ENCODE peak calls at places on chromosomes 5 and 9, in eight cellular contexts. One of them, this sample, is unnamed. For H3K27me3, the result is how much of the 10 kb centered on the place peaks cover.

GRCh38 chr9:78997296-78997695 is 574.5 kb upstream of the TLE4 start:
- DNase-seq in WERI-Rb-1: no peak
- DNase-seq in Peyer's patch: no peak
- DNase-seq in left ventricle myocardium inferior: no peak
- DNase-seq in uterus: no peak
- DNase-seq in fibroblast of lung: no peak
- DNase-seq in pancreas: no peak
- DNase-seq in PC-3: no peak
- DNase-seq in this sample: no peak

GRCh38 chr9:13264788-13265187 is 14.7 kb downstream of the MPDZ start:
- DNase-seq in WERI-Rb-1: no peak
- DNase-seq in Peyer's patch: no peak
- DNase-seq in left ventricle myocardium inferior: no peak
- DNase-seq in uterus: no peak
- DNase-seq in fibroblast of lung: no peak
- DNase-seq in pancreas: no peak
- DNase-seq in PC-3: no peak
- DNase-seq in this sample: no peak

GRCh38 chr9:31519011-31519410 is 865.4 kb upstream of the ACO1 start:
- DNase-seq in WERI-Rb-1: peak
- DNase-seq in Peyer's patch: no peak
- DNase-seq in left ventricle myocardium inferior: no peak
- DNase-seq in uterus: no peak
- DNase-seq in fibroblast of lung: no peak
- DNase-seq in pancreas: no peak
- DNase-seq in PC-3: no peak
- DNase-seq in this sample: no peak

GRCh38 chr5:161138751-161139455 is 286.9 kb upstream of the ATP10B start:
- DNase-seq in WERI-Rb-1: no peak
- DNase-seq in Peyer's patch: no peak
- DNase-seq in left ventricle myocardium inferior: no peak
- DNase-seq in uterus: no peak
- DNase-seq in fibroblast of lung: no peak
- DNase-seq in pancreas: no peak
- DNase-seq in PC-3: no peak
- DNase-seq in this sample: no peak

GRCh38 chr5:126693806-126694205 is 83.1 kb upstream of the LMNB1 start:
- DNase-seq in WERI-Rb-1: no peak
- DNase-seq in Peyer's patch: no peak
- DNase-seq in left ventricle myocardium inferior: no peak
- DNase-seq in uterus: no peak
- DNase-seq in fibroblast of lung: no peak
- DNase-seq in pancreas: no peak
- DNase-seq in PC-3: no peak
- DNase-seq in this sample: no peak

GRCh38 chr9:133702798-133703570 is 35.2 kb downstream of the SARDH start:
- DNase-seq in WERI-Rb-1: no peak
- DNase-seq in Peyer's patch: peak
- DNase-seq in left ventricle myocardium inferior: no peak
- DNase-seq in uterus: peak
- DNase-seq in fibroblast of lung: no peak
- DNase-seq in pancreas: no peak
- DNase-seq in PC-3: no peak
- DNase-seq in this sample: peak

GRCh38 chr9:127539259-127539981 is 72.7 kb upstream of the STXBP1 start:
- DNase-seq in WERI-Rb-1: no peak
- DNase-seq in Peyer's patch: no peak
- DNase-seq in left ventricle myocardium inferior: no peak
- DNase-seq in uterus: no peak
- DNase-seq in fibroblast of lung: peak
- DNase-seq in pancreas: no peak
- DNase-seq in PC-3: no peak
- DNase-seq in this sample: peak

GRCh38 chr5:79436821-79437220 is 77.1 kb downstream of the HOMER1 start:
- DNase-seq in WERI-Rb-1: no peak
- DNase-seq in Peyer's patch: no peak
- DNase-seq in left ventricle myocardium inferior: no peak
- DNase-seq in uterus: no peak
- DNase-seq in fibroblast of lung: peak
- DNase-seq in pancreas: no peak
- DNase-seq in PC-3: no peak
- DNase-seq in this sample: no peak

GRCh38 chr9:76717611-76718010 is 46.6 kb upstream of the PCA3 start:
- DNase-seq in WERI-Rb-1: no peak
- DNase-seq in Peyer's patch: no peak
- DNase-seq in left ventricle myocardium inferior: no peak
- DNase-seq in uterus: no peak
- DNase-seq in fibroblast of lung: no peak
- DNase-seq in pancreas: no peak
- DNase-seq in PC-3: no peak
- DNase-seq in this sample: no peak

DNA sequence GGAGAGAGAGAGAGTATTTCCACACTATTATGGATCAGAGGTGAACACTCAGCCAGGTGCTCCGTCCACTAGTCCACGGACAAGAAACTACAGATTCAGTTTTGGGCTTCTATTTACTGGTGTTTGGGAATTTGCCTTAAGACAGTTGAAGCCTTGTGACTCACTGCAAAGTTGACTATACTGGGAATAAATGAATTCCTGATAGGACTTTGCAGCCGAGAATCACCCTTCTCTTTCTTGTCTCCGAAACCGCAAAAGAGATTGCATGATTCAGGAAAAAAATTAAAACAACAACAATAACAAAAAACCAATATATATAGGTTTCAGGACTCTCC is 701 bp downstream of the TMEM171 start:
- DNase-seq in WERI-Rb-1: no peak
- DNase-seq in Peyer's patch: no peak
- DNase-seq in left ventricle myocardium inferior: no peak
- DNase-seq in uterus: no peak
- DNase-seq in fibroblast of lung: no peak
- DNase-seq in pancreas: no peak
- DNase-seq in PC-3: peak
- DNase-seq in this sample: no peak
- H3K4me3 ChIP-seq in WERI-Rb-1: peak
- H3K4me3 ChIP-seq in Peyer's patch: peak
- H3K4me3 ChIP-seq in left ventricle myocardium inferior: peak
- H3K4me3 ChIP-seq in uterus: no peak
- H3K4me3 ChIP-seq in fibroblast of lung: peak
- H3K4me3 ChIP-seq in pancreas: peak
- H3K4me3 ChIP-seq in PC-3: peak
- H3K4me3 ChIP-seq in this sample: no peak

DNA sequence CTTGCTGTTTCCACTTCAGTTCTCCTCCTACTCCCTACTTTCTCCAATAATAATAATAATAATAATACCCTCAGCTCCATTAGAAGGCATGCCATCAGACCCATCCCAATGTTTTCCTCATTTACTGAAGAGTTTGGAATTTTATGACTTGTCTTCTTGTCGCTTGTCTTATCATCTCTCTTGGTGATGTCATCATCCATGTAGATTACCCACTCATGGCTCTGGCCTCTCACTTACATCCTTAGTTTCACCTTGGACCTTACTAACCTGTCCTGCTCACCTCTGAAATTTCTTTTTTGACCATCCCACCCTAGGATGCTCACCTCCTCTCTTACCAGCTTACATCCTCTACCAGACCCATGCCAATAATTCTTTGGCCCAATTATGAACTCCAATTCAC is 329.3 kb downstream of the ACTL7B start:
- DNase-seq in WERI-Rb-1: no peak
- DNase-seq in Peyer's patch: no peak
- DNase-seq in left ventricle myocardium inferior: no peak
- DNase-seq in uterus: no peak
- DNase-seq in fibroblast of lung: no peak
- DNase-seq in pancreas: no peak
- DNase-seq in PC-3: no peak
- DNase-seq in this sample: no peak
- H3K27ac ChIP-seq in WERI-Rb-1: no peak
- H3K27ac ChIP-seq in Peyer's patch: no peak
- H3K27ac ChIP-seq in left ventricle myocardium inferior: no peak
- H3K27ac ChIP-seq in uterus: no peak
- H3K27ac ChIP-seq in fibroblast of lung: no peak
- H3K27ac ChIP-seq in pancreas: no peak
- H3K27ac ChIP-seq in PC-3: no peak
- H3K27ac ChIP-seq in this sample: no peak

GRCh38 chr5:135066781-135067430 is 32.9 kb upstream of the PITX1 start:
- DNase-seq in WERI-Rb-1: no peak
- DNase-seq in Peyer's patch: peak
- DNase-seq in left ventricle myocardium inferior: no peak
- DNase-seq in uterus: no peak
- DNase-seq in fibroblast of lung: no peak
- DNase-seq in pancreas: no peak
- DNase-seq in PC-3: no peak
- DNase-seq in this sample: peak
- H3K27me3 ChIP-seq in WERI-Rb-1: under half
- H3K27me3 ChIP-seq in Peyer's patch: under half
- H3K27me3 ChIP-seq in left ventricle myocardium inferior: half or more
- H3K27me3 ChIP-seq in uterus: under half
- H3K27me3 ChIP-seq in fibroblast of lung: under half
- H3K27me3 ChIP-seq in pancreas: under half
- H3K27me3 ChIP-seq in PC-3: under half
- H3K27me3 ChIP-seq in this sample: under half

GRCh38 chr9:35338561-35339274 is 151.2 kb upstream of the RUSC2 start:
- DNase-seq in WERI-Rb-1: no peak
- DNase-seq in Peyer's patch: no peak
- DNase-seq in left ventricle myocardium inferior: no peak
- DNase-seq in uterus: no peak
- DNase-seq in fibroblast of lung: no peak
- DNase-seq in pancreas: no peak
- DNase-seq in PC-3: no peak
- DNase-seq in this sample: no peak

GRCh38 chr9:35340046-35340445 is 149.9 kb upstream of the RUSC2 start:
- DNase-seq in WERI-Rb-1: no peak
- DNase-seq in Peyer's patch: no peak
- DNase-seq in left ventricle myocardium inferior: no peak
- DNase-seq in uterus: no peak
- DNase-seq in fibroblast of lung: no peak
- DNase-seq in pancreas: no peak
- DNase-seq in PC-3: no peak
- DNase-seq in this sample: no peak

GRCh38 chr9:35342221-35342620 is 147.7 kb upstream of the RUSC2 start:
- DNase-seq in WERI-Rb-1: no peak
- DNase-seq in Peyer's patch: no peak
- DNase-seq in left ventricle myocardium inferior: no peak
- DNase-seq in uterus: no peak
- DNase-seq in fibroblast of lung: peak
- DNase-seq in pancreas: no peak
- DNase-seq in PC-3: no peak
- DNase-seq in this sample: no peak

GRCh38 chr9:35341585-35341984 is 148.3 kb upstream of the RUSC2 start:
- DNase-seq in WERI-Rb-1: no peak
- DNase-seq in Peyer's patch: no peak
- DNase-seq in left ventricle myocardium inferior: peak
- DNase-seq in uterus: peak
- DNase-seq in fibroblast of lung: peak
- DNase-seq in pancreas: peak
- DNase-seq in PC-3: no peak
- DNase-seq in this sample: peak

GRCh38 chr9:35341021-35341420 is 148.9 kb upstream of the RUSC2 start:
- DNase-seq in WERI-Rb-1: no peak
- DNase-seq in Peyer's patch: no peak
- DNase-seq in left ventricle myocardium inferior: no peak
- DNase-seq in uterus: no peak
- DNase-seq in fibroblast of lung: no peak
- DNase-seq in pancreas: no peak
- DNase-seq in PC-3: no peak
- DNase-seq in this sample: no peak
- H3K4me3 ChIP-seq in WERI-Rb-1: no peak
- H3K4me3 ChIP-seq in Peyer's patch: no peak
- H3K4me3 ChIP-seq in left ventricle myocardium inferior: peak
- H3K4me3 ChIP-seq in uterus: no peak
- H3K4me3 ChIP-seq in fibroblast of lung: no peak
- H3K4me3 ChIP-seq in pancreas: no peak
- H3K4me3 ChIP-seq in PC-3: no peak
- H3K4me3 ChIP-seq in this sample: no peak

DNA sequence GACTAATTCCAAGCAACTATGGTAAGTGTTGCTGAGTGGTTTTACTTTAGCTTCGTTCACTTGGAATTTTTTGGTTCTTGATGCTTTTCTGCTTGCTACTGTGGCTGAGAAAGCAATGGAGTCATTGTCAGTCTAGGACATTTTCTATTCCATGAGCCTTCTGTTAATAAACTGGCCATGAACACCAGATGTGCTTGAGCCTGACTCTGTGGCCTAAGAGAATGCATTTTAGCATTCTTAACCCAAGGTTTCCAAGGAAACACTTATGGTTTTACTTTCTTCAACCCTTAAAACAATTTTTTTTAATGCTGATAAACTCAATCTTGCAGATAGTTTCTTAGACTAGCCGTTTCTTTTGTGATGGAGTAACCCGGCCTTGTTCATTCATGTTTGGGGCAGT is 42.3 kb downstream of the OSTF1 start:
- DNase-seq in WERI-Rb-1: no peak
- DNase-seq in Peyer's patch: no peak
- DNase-seq in left ventricle myocardium inferior: no peak
- DNase-seq in uterus: no peak
- DNase-seq in fibroblast of lung: peak
- DNase-seq in pancreas: no peak
- DNase-seq in PC-3: no peak
- DNase-seq in this sample: no peak
- H3K27ac ChIP-seq in WERI-Rb-1: no peak
- H3K27ac ChIP-seq in Peyer's patch: no peak
- H3K27ac ChIP-seq in left ventricle myocardium inferior: no peak
- H3K27ac ChIP-seq in uterus: no peak
- H3K27ac ChIP-seq in fibroblast of lung: peak
- H3K27ac ChIP-seq in pancreas: no peak
- H3K27ac ChIP-seq in PC-3: no peak
- H3K27ac ChIP-seq in this sample: no peak